ENCODE peak calls at places on chromosomes 13 and 19, in five cellular contexts. W, U, F, Q and M are unnamed samples.
A peak's percentile ranks its signal among the peaks of the same experiment; 100 is the strongest.

GRCh38 chr19:53357821-53358581 is 7.5 kb upstream of the ZNF525 start:
- DNase-seq in W (no peak), U (no peak), F (no peak), Q (no peak), M (no peak)

GRCh38 chr19:11480927-11481776 is at the start of gene ELAVL3:
- DNase-seq in W (no peak), U (no peak), F (no peak), Q (no peak), M (no peak)

GRCh38 chr13:72648513-72649065 is 78.8 kb downstream of the MZT1 start:
- DNase-seq in W (no peak), U (no peak), F (no peak), Q (no peak), M (no peak)

GRCh38 chr13:75581874-75582640 is 32.5 kb downstream of the UCHL3 start:
- DNase-seq in W (no peak), U (no peak), F (no peak), Q (no peak), M (no peak)

GRCh38 chr19:54317108-54317964 is 4.4 kb upstream of the LILRA5 start:
- DNase-seq in W (no peak), U (no peak), F (no peak), Q (no peak), M (peak; percentile 34)

GRCh38 chr19:51490676-51491075 is 10.9 kb downstream of the SIGLEC12 start:
- DNase-seq in W (no peak), U (no peak), F (no peak), Q (no peak), M (no peak)

GRCh38 chr19:35029737-35030256 is 473 bp upstream of the SCN1B start:
- DNase-seq in W (no peak), U (no peak), F (no peak), Q (no peak), M (no peak)

GRCh38 chr19:5133986-5134595 is 165.2 kb downstream of the KDM4B start:
- DNase-seq in W (no peak), U (no peak), F (no peak), Q (no peak), M (no peak)

GRCh38 chr19:57008432-57008831 is 111.4 kb upstream of the USP29 start:
- DNase-seq in W (no peak), U (no peak), F (no peak), Q (no peak), M (no peak)

GRCh38 chr13:24220086-24220703 is 59.7 kb downstream of the SPATA13 start:
- DNase-seq in W (peak; percentile 70), U (peak; percentile 38), F (peak; percentile 80), Q (no peak), M (peak; percentile 58)

GRCh38 chr19:4713384-4713951 is 10.2 kb downstream of the DPP9 start:
- DNase-seq in W (peak; percentile 83), U (peak; percentile 99), F (peak; percentile 98), Q (peak; percentile 98), M (peak; percentile 61)

GRCh38 chr19:19672816-19673215 is 4.2 kb downstream of the ZNF101 start:
- DNase-seq in W (no peak), U (no peak), F (no peak), Q (no peak), M (no peak)

GRCh38 chr19:9917322-9917721 is 19.0 kb downstream of the OLFM2 start:
- DNase-seq in W (no peak), U (no peak), F (peak; percentile 48), Q (no peak), M (no peak)

GRCh38 chr13:51047434-51048165 is 63.5 kb downstream of the C13orf42 start:
- DNase-seq in W (no peak), U (no peak), F (no peak), Q (no peak), M (no peak)

GRCh38 chr13:101433895-101434294 is 17.6 kb upstream of the NALCN start:
- DNase-seq in W (no peak), U (no peak), F (no peak), Q (no peak), M (no peak)

GRCh38 chr13:110163020-110163658 is 143.8 kb downstream of the COL4A1 start:
- DNase-seq in W (no peak), U (no peak), F (no peak), Q (no peak), M (no peak)

GRCh38 chr13:101917833-101918755 is 465.6 kb downstream of the ITGBL1 start:
- DNase-seq in W (no peak), U (no peak), F (no peak), Q (no peak), M (no peak)

GRCh38 chr13:67045357-67045756 is 184.8 kb downstream of the PCDH9 start:
- DNase-seq in W (no peak), U (no peak), F (no peak), Q (no peak), M (no peak)

GRCh38 chr13:55516610-55517009 is 1624.1 kb upstream of the PRR20A start:
- DNase-seq in W (no peak), U (no peak), F (no peak), Q (no peak), M (no peak)

GRCh38 chr19:3968556-3969434 is 2.1 kb downstream of the DAPK3 start:
- DNase-seq in W (peak; percentile 99), U (peak; percentile 78), F (peak; percentile 99), Q (peak; percentile 90), M (peak; percentile 87)

GRCh38 chr19:43651758-43652545 is 12.3 kb upstream of the CADM4 start:
- DNase-seq in W (no peak), U (no peak), F (peak; percentile 51), Q (peak; percentile 60), M (peak; percentile 59)

GRCh38 chr13:30618186-30618937 is 642 bp downstream of the USPL1 start:
- DNase-seq in W (no peak), U (no peak), F (no peak), Q (peak; percentile 60), M (no peak)

GRCh38 chr19:11179716-11180297 is 17.5 kb downstream of the KANK2 start:
- DNase-seq in W (no peak), U (no peak), F (no peak), Q (no peak), M (no peak)

GRCh38 chr19:39136225-39136940 is 10.8 kb downstream of the PAK4 start:
- DNase-seq in W (no peak), U (no peak), F (no peak), Q (no peak), M (no peak)

GRCh38 chr13:69565334-69565733 is 542.3 kb upstream of the ATXN8OS start:
- DNase-seq in W (no peak), U (no peak), F (peak; percentile 0), Q (no peak), M (no peak)

GRCh38 chr19:35248310-35249145 is at the start of gene LSR:
- DNase-seq in W (no peak), U (peak; percentile 44), F (no peak), Q (no peak), M (peak; percentile 90)

GRCh38 chr19:23203841-23204344 is 46.3 kb downstream of the ZNF724 start:
- DNase-seq in W (no peak), U (no peak), F (no peak), Q (peak; percentile 70), M (no peak)

GRCh38 chr13:36553501-36553900 is 120.3 kb upstream of the SERTM1 start:
- DNase-seq in W (no peak), U (no peak), F (no peak), Q (no peak), M (no peak)

GRCh38 chr13:73952683-73953082 is 181.5 kb downstream of the KLF12 start:
- DNase-seq in W (no peak), U (no peak), F (no peak), Q (no peak), M (no peak)

GRCh38 chr19:34502582-34503545 is 21.3 kb downstream of the WTIP start:
- DNase-seq in W (no peak), U (no peak), F (no peak), Q (no peak), M (no peak)

GRCh38 chr19:17205237-17206140 is 9.7 kb upstream of the USE1 start:
- DNase-seq in W (no peak), U (no peak), F (peak; percentile 49), Q (peak; percentile 76), M (peak; percentile 68)

GRCh38 chr19:35045667-35046300 is 4.3 kb downstream of the HPN start:
- DNase-seq in W (no peak), U (no peak), F (peak; percentile 59), Q (no peak), M (no peak)

GRCh38 chr13:21639604-21640003 is 31.3 kb upstream of the FGF9 start:
- DNase-seq in W (no peak), U (no peak), F (no peak), Q (no peak), M (no peak)

GRCh38 chr13:35866801-35867200 is 264.4 kb downstream of the DCLK1 start:
- DNase-seq in W (no peak), U (no peak), F (no peak), Q (no peak), M (no peak)

GRCh38 chr13:37868691-37869505 is 674 bp downstream of the TRPC4 start:
- DNase-seq in W (no peak), U (no peak), F (peak; percentile 52), Q (no peak), M (no peak)

GRCh38 chr13:43036386-43037220 is 13.2 kb downstream of the DNAJC15 start:
- DNase-seq in W (no peak), U (no peak), F (no peak), Q (no peak), M (no peak)

GRCh38 chr19:38650911-38651584 is 3.6 kb downstream of the ACTN4 start:
- DNase-seq in W (no peak), U (no peak), F (peak; percentile 68), Q (no peak), M (peak; percentile 43)

GRCh38 chr19:46404884-46405658 is 8.3 kb downstream of the CCDC8 start:
- DNase-seq in W (no peak), U (no peak), F (no peak), Q (peak; percentile 50), M (no peak)
- TF ChIP-seq CTCF in W (no peak), U (no peak), F (peak; percentile 39), Q (no peak), M (no peak)

GRCh38 chr13:81048026-81048461 is 707.1 kb upstream of the SPRY2 start:
- DNase-seq in W (no peak), U (no peak), F (no peak), Q (no peak), M (no peak)

GRCh38 chr13:81051873-81052272 is 710.9 kb upstream of the SPRY2 start:
- DNase-seq in W (no peak), U (no peak), F (no peak), Q (no peak), M (no peak)
- TF ChIP-seq CTCF in W (no peak), U (no peak), F (no peak), Q (no peak), M (no peak)

GRCh38 chr19:46431824-46432223 is 3.1 kb upstream of the PNMA8C start:
- DNase-seq in W (no peak), U (no peak), F (no peak), Q (no peak), M (no peak)
- TF ChIP-seq CTCF in W (no peak), U (no peak), F (peak; percentile 33), Q (no peak), M (no peak)

GRCh38 chr13:106036870-106037269 is 498.6 kb downstream of the EFNB2 start:
- DNase-seq in W (no peak), U (no peak), F (no peak), Q (no peak), M (no peak)

GRCh38 chr13:106029901-106030300 is 505.6 kb downstream of the EFNB2 start:
- DNase-seq in W (no peak), U (no peak), F (no peak), Q (no peak), M (no peak)

GRCh38 chr13:106028916-106029315 is 506.5 kb downstream of the EFNB2 start:
- DNase-seq in W (no peak), U (no peak), F (peak; percentile 25), Q (no peak), M (no peak)

GRCh38 chr13:106034201-106034600 is 501.3 kb downstream of the EFNB2 start:
- DNase-seq in W (no peak), U (peak; percentile 28), F (no peak), Q (no peak), M (no peak)

GRCh38 chr13:106033634-106034033 is 501.8 kb downstream of the EFNB2 start:
- DNase-seq in W (no peak), U (no peak), F (peak; percentile 19), Q (no peak), M (no peak)
- TF ChIP-seq CTCF in W (peak; percentile 6), U (peak; percentile 10), F (peak; percentile 71), Q (no peak), M (no peak)